ENCODE peak calls at places on chromosome 17, in seven cellular contexts. L is aorta; D is tibial nerve; Z is CD4-positive, CD25-positive, alpha-beta regulatory T cell; S is heart left ventricle; Q is body of pancreas; X is GM23248. Y is an unnamed sample.
A peak's percentile ranks its signal among the peaks of the same experiment; 100 is the strongest.

GRCh38 chr17:80751460-80752368 is 207.1 kb downstream of the RPTOR start:
- DNase-seq in L (no peak), D (no peak), Z (no peak), S (no peak), Q (no peak), X (peak; percentile 94), Y (no peak)

GRCh38 chr17:63434951-63435571 is 11.0 kb downstream of the CYB561 start:
- DNase-seq in L (peak; percentile 93), D (no peak), Z (peak; percentile 28), S (peak; percentile 74), Q (peak; percentile 96), X (peak; percentile 27), Y (peak; percentile 65)

GRCh38 chr17:36608794-36609497 is 7.6 kb downstream of the MRM1 start:
- DNase-seq in L (peak; percentile 80), D (peak; percentile 35), Z (peak; percentile 36), S (no peak), Q (peak; percentile 29), X (peak; percentile 49), Y (peak; percentile 27)

GRCh38 chr17:64694207-64694606 is 32.1 kb upstream of the SMURF2 start:
- DNase-seq in L (peak; percentile 83), D (peak; percentile 50), Z (no peak), S (peak; percentile 69), Q (peak; percentile 94), X (peak; percentile 64), Y (peak; percentile 59)

GRCh38 chr17:80154166-80154565 is 7.2 kb upstream of the EIF4A3 start:
- DNase-seq in L (no peak), D (no peak), Z (no peak), S (no peak), Q (no peak), X (no peak), Y (no peak)

GRCh38 chr17:79778504-79779087 is 648 bp downstream of the CBX2 start:
- DNase-seq in L (peak; percentile 75), D (no peak), Z (no peak), S (no peak), Q (no peak), X (no peak), Y (no peak)

GRCh38 chr17:50290074-50290702 is 15.9 kb downstream of the TMEM92 start:
- DNase-seq in L (peak; percentile 90), D (peak; percentile 84), Z (peak; percentile 8), S (peak; percentile 56), Q (peak; percentile 72), X (peak; percentile 99), Y (peak; percentile 61)

GRCh38 chr17:32861979-32862378 is 14.9 kb downstream of the MYO1D start:
- DNase-seq in L (no peak), D (no peak), Z (no peak), S (no peak), Q (no peak), X (no peak), Y (no peak)

GRCh38 chr17:66283971-66284370 is 18.4 kb upstream of the PRKCA start:
- DNase-seq in L (no peak), D (no peak), Z (no peak), S (no peak), Q (no peak), X (no peak), Y (no peak)

GRCh38 chr17:18217412-18218015 is 7.9 kb upstream of the LLGL1 start:
- DNase-seq in L (peak; percentile 90), D (peak; percentile 86), Z (peak; percentile 62), S (peak; percentile 74), Q (peak; percentile 81), X (peak; percentile 67), Y (peak; percentile 75)

GRCh38 chr17:77802333-77802615 is 156.2 kb upstream of the TNRC6C start:
- DNase-seq in L (peak; percentile 49), D (no peak), Z (no peak), S (no peak), Q (no peak), X (no peak), Y (no peak)

GRCh38 chr17:66165537-66166123 is 26.3 kb downstream of the CEP112 start:
- DNase-seq in L (no peak), D (peak; percentile 12), Z (peak; percentile 61), S (no peak), Q (no peak), X (peak; percentile 66), Y (no peak)

GRCh38 chr17:81345211-81346089 is 49.8 kb upstream of the BAHCC1 start:
- DNase-seq in L (peak; percentile 96), D (peak; percentile 66), Z (peak; percentile 52), S (peak; percentile 88), Q (peak; percentile 95), X (peak; percentile 98), Y (peak; percentile 90)

GRCh38 chr17:73232587-73233373 is 28.9 kb downstream of the CPSF4L start:
- DNase-seq in L (peak; percentile 87), D (no peak), Z (peak; percentile 63), S (no peak), Q (peak; percentile 47), X (peak; percentile 67), Y (no peak)

GRCh38 chr17:49031965-49032928 is 35.1 kb downstream of the IGF2BP1 start:
- DNase-seq in L (no peak), D (peak; percentile 27), Z (peak; percentile 63), S (peak; percentile 25), Q (peak; percentile 58), X (peak; percentile 81), Y (no peak)

GRCh38 chr17:39650121-39650579 is 13.2 kb downstream of the STARD3 start:
- DNase-seq in L (no peak), D (no peak), Z (no peak), S (no peak), Q (no peak), X (no peak), Y (no peak)

GRCh38 chr17:72336026-72336803 is 215.4 kb downstream of the SOX9 start:
- DNase-seq in L (no peak), D (no peak), Z (no peak), S (no peak), Q (no peak), X (no peak), Y (no peak)

GRCh38 chr17:68302066-68302564 is 10.8 kb downstream of the ARSG start:
- DNase-seq in L (no peak), D (peak; percentile 47), Z (no peak), S (no peak), Q (no peak), X (peak; percentile 5), Y (no peak)

GRCh38 chr17:55155867-55156560 is 108.7 kb upstream of the HLF start:
- DNase-seq in L (no peak), D (no peak), Z (no peak), S (no peak), Q (no peak), X (no peak), Y (no peak)

GRCh38 chr17:45705123-45706009 is 78.8 kb upstream of the CRHR1 start:
- DNase-seq in L (no peak), D (no peak), Z (no peak), S (no peak), Q (peak; percentile 62), X (peak; percentile 71), Y (no peak)

GRCh38 chr17:36617773-36618172 is 16.4 kb downstream of the MRM1 start:
- DNase-seq in L (no peak), D (no peak), Z (no peak), S (no peak), Q (no peak), X (no peak), Y (no peak)

DNA sequence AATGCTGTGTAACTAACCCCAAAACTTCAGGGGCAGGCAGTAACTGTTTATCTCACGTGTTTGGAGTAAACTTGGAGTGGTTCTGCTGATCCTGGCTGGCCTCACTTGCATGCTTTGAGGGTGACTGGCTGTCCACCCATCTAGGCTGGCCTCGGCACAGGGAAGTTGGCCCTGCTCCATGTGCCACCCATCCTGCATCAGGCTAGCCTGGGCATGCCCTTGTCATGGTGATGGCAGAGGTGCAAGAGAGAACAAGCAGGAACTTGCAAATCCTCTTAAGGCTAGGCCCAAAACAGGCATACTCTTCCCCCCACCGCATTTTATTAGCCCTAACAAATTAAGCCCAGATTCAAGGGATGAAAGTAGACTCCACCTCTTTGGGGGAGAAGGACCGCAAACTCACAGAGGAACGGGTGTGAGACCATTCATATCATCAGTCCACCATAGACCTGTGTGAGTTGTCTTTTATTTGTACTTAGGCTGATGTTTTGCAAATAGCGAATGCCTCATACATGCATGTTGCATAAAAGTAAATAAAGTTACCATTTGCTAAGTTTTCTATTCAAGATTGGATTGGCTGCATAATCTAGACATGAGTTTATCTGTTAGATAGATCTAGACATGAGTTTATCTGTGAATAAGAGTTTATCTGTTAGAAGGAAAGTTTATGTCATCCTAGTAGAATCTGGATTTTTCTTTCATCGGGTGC is 221.0 kb downstream of the CCDC182 start:
- DNase-seq in L (peak; percentile 90), D (no peak), Z (no peak), S (peak; percentile 77), Q (peak; percentile 71), X (peak; percentile 62), Y (peak; percentile 73)
- H3K4me1 ChIP-seq in L (peaks cover 5% of the 10 kb centered on the region), D (peaks cover 3% of the 10 kb centered on the region), Z (no peaks in the 10 kb centered on the region), S (peaks cover 4% of the 10 kb centered on the region), Q (peaks cover 29% of the 10 kb centered on the region), X (peaks cover 24% of the 10 kb centered on the region), Y (peaks cover 64% of the 10 kb centered on the region)

GRCh38 chr17:82432017-82432416 is 13.6 kb upstream of the OGFOD3 start:
- DNase-seq in L (no peak), D (no peak), Z (no peak), S (no peak), Q (no peak), X (no peak), Y (no peak)
- H3K36me3 ChIP-seq in L (no peaks in the 10 kb centered on the region), D (peaks cover 78% of the 10 kb centered on the region), Z (peaks cover 2% of the 10 kb centered on the region), S (no peaks in the 10 kb centered on the region), Q (no peaks in the 10 kb centered on the region), X (no peaks in the 10 kb centered on the region), Y (peaks cover 10% of the 10 kb centered on the region)

GRCh38 chr17:3610523-3610922 is 1.3 kb upstream of the TRPV1 start:
- DNase-seq in L (no peak), D (no peak), Z (no peak), S (no peak), Q (no peak), X (no peak), Y (no peak)
- H3K27me3 ChIP-seq in L (no peaks in the 10 kb centered on the region), D (no peaks in the 10 kb centered on the region), Z (no peaks in the 10 kb centered on the region), S (no peaks in the 10 kb centered on the region), Q (no peaks in the 10 kb centered on the region), X (no peaks in the 10 kb centered on the region), Y (no peaks in the 10 kb centered on the region)

GRCh38 chr17:62100050-62100449 is 35.0 kb upstream of the MED13 start:
- DNase-seq in L (no peak), D (no peak), Z (no peak), S (no peak), Q (no peak), X (no peak), Y (no peak)

GRCh38 chr17:62098623-62099231 is 33.6 kb upstream of the MED13 start:
- DNase-seq in L (no peak), D (no peak), Z (peak; percentile 45), S (no peak), Q (no peak), X (no peak), Y (no peak)

GRCh38 chr17:62099532-62099931 is 34.5 kb upstream of the MED13 start:
- DNase-seq in L (no peak), D (no peak), Z (no peak), S (no peak), Q (no peak), X (no peak), Y (no peak)

GRCh38 chr17:62101519-62101918 is 36.4 kb upstream of the MED13 start:
- DNase-seq in L (no peak), D (no peak), Z (no peak), S (no peak), Q (no peak), X (no peak), Y (no peak)

DNA sequence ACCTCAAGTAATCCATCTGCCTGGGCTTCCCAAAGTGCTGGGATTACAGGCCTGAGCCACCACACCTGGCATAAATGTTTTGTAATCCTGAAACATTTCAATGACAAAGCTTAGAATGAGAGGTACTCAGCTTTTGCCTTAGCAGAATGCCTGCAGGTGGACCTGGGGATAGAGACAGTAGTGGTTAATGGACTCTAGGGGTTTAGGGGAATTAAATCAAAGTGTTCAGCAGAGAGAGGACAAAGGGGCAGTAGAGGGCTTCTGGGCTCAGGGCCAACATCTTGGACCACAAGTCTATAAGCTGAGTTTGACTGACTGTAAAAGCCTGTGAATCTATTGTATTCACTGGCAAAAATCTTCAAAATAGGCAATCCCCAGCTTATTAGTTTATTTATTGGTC is 36.0 kb upstream of the MED13 start:
- DNase-seq in L (no peak), D (no peak), Z (no peak), S (no peak), Q (no peak), X (no peak), Y (no peak)
- H3K4me1 ChIP-seq in L (peaks cover 8% of the 10 kb centered on the region), D (no peaks in the 10 kb centered on the region), Z (peaks cover 11% of the 10 kb centered on the region), S (no peaks in the 10 kb centered on the region), Q (peaks cover 9% of the 10 kb centered on the region), X (peaks cover 4% of the 10 kb centered on the region), Y (no peaks in the 10 kb centered on the region)